ENCODE peak calls at places on chromosomes 3 and 15, in four cellular contexts. N is A549, O is heart right ventricle, X is left cardiac atrium. E is an unnamed sample.

GRCh38 chr15:100061944-100062343 is 279.8 kb downstream of the ADAMTS17 start:
- ATAC-seq in N (no peak), O (peak; percentile 38), X (peak; percentile 60), E (no peak)

GRCh38 chr15:75199347-75199976 is 2.2 kb upstream of the C15orf39 start:
- ATAC-seq in N (no peak), O (no peak), X (no peak), E (no peak)

GRCh38 chr3:30372837-30373236 is 233.6 kb upstream of the TGFBR2 start:
- ATAC-seq in N (no peak), O (no peak), X (peak; percentile 70), E (no peak)

GRCh38 chr3:188889070-188889491 is 282.7 kb upstream of the TPRG1 start:
- ATAC-seq in N (no peak), O (peak; percentile 91), X (peak; percentile 75), E (no peak)

GRCh38 chr3:194928831-194929594 is 243.3 kb downstream of the FAM43A start:
- ATAC-seq in N (no peak), O (no peak), X (peak; percentile 15), E (no peak)

GRCh38 chr3:64650096-64650622 is 37.6 kb downstream of the ADAMTS9 start:
- ATAC-seq in N (no peak), O (peak; percentile 33), X (no peak), E (no peak)

GRCh38 chr15:62922514-62922913 is 120.0 kb upstream of the TPM1 start:
- ATAC-seq in N (no peak), O (no peak), X (no peak), E (no peak)

GRCh38 chr3:133568294-133569014 is 5.0 kb upstream of the CDV3 start:
- ATAC-seq in N (peak; percentile 62), O (no peak), X (peak; percentile 10), E (peak; percentile 5)

GRCh38 chr3:186932281-186933181 is 2.2 kb downstream of the ST6GAL1 start:
- ATAC-seq in N (no peak), O (peak; percentile 39), X (peak; percentile 3), E (no peak)

GRCh38 chr3:134150476-134150875 is 100.2 kb downstream of the RYK start:
- ATAC-seq in N (no peak), O (peak; percentile 46), X (peak; percentile 27), E (peak; percentile 32)

GRCh38 chr3:83770664-83771402 is 1188.0 kb upstream of the CADM2 start:
- ATAC-seq in N (no peak), O (no peak), X (no peak), E (no peak)

GRCh38 chr15:57213783-57214366 is 162.4 kb upstream of the CGNL1 start:
- ATAC-seq in N (peak; percentile 73), O (peak; percentile 82), X (peak; percentile 61), E (peak; percentile 41)

GRCh38 chr3:152458725-152459515 is 190.2 kb downstream of the MBNL1 start:
- ATAC-seq in N (no peak), O (no peak), X (no peak), E (no peak)

GRCh38 chr3:183044547-183045229 is 54.6 kb downstream of the MCCC1 start:
- ATAC-seq in N (no peak), O (no peak), X (no peak), E (no peak)

GRCh38 chr3:41274944-41275668 is 75.8 kb downstream of the CTNNB1 start:
- ATAC-seq in N (peak; percentile 91), O (no peak), X (no peak), E (peak; percentile 63)

GRCh38 chr15:45646220-45646619 is 11.4 kb downstream of the SQOR start:
- ATAC-seq in N (no peak), O (no peak), X (no peak), E (no peak)

GRCh38 chr3:52532838-52533622 is 627 bp downstream of the NT5DC2 start:
- ATAC-seq in N (no peak), O (no peak), X (no peak), E (no peak)

GRCh38 chr3:24944803-24945202 is 450.2 kb upstream of the THRB start:
- ATAC-seq in N (no peak), O (no peak), X (no peak), E (no peak)

GRCh38 chr15:37981781-37982180 is 47.3 kb downstream of the TMCO5A start:
- ATAC-seq in N (peak; percentile 81), O (no peak), X (peak; percentile 64), E (no peak)

GRCh38 chr15:39744334-39745103 is 38.1 kb downstream of the FSIP1 start:
- ATAC-seq in N (peak; percentile 46), O (no peak), X (no peak), E (no peak)

GRCh38 chr15:25464784-25465183 is 26.0 kb upstream of the UBE3A start:
- ATAC-seq in N (no peak), O (no peak), X (no peak), E (no peak)

GRCh38 chr3:61858054-61858453 is 296.7 kb downstream of the PTPRG start:
- ATAC-seq in N (no peak), O (peak; percentile 63), X (peak; percentile 43), E (no peak)

GRCh38 chr15:95409924-95410323 is 920.6 kb upstream of the NR2F2 start:
- ATAC-seq in N (no peak), O (no peak), X (no peak), E (no peak)

GRCh38 chr3:123695152-123695551 is 110.3 kb upstream of the HACD2 start:
- ATAC-seq in N (no peak), O (no peak), X (no peak), E (no peak)

GRCh38 chr3:138461696-138462295 is 27.4 kb downstream of the ESYT3 start:
- ATAC-seq in N (no peak), O (no peak), X (no peak), E (no peak)

GRCh38 chr3:108897883-108898282 is 55.8 kb downstream of the GUCA1C start:
- ATAC-seq in N (no peak), O (no peak), X (no peak), E (no peak)

GRCh38 chr15:34437687-34438086 is at the start of gene GOLGA8A:
- ATAC-seq in N (no peak), O (peak; percentile 58), X (peak; percentile 38), E (peak; percentile 72)

GRCh38 chr15:91308209-91308608 is 208.2 kb downstream of the SV2B start:
- ATAC-seq in N (no peak), O (no peak), X (no peak), E (no peak)

GRCh38 chr3:190443257-190443656 is 6.4 kb downstream of the TMEM207 start:
- ATAC-seq in N (peak; percentile 68), O (no peak), X (no peak), E (no peak)

GRCh38 chr3:20160230-20160629 is 25.8 kb downstream of the SGO1 start:
- ATAC-seq in N (no peak), O (peak; percentile 37), X (no peak), E (no peak)

GRCh38 chr15:101307897-101308603 is 13.0 kb upstream of the SNRPA1 start:
- ATAC-seq in N (no peak), O (no peak), X (no peak), E (no peak)

GRCh38 chr15:52464040-52464439 is 64.6 kb downstream of the MYO5A start:
- ATAC-seq in N (peak; percentile 23), O (no peak), X (no peak), E (no peak)

GRCh38 chr15:94235041-94235440 is 3.7 kb downstream of the MCTP2 start:
- ATAC-seq in N (no peak), O (no peak), X (no peak), E (no peak)